ENCODE peak calls at places on chromosomes 13 and 19, in nine cellular contexts. One of them, this sample, is unnamed.

GRCh38 chr13:66102864-66103263 is 1127.3 kb downstream of the PCDH9 start:
- DNase-seq in OCI-LY7: no peak
- DNase-seq in IMR-90: peak; percentile 36
- DNase-seq in GM23248: no peak
- DNase-seq in thoracic aorta: no peak
- DNase-seq in heart right ventricle: no peak
- DNase-seq in CD4-positive, CD25-positive, alpha-beta regulatory T cell: no peak
- DNase-seq in lung: no peak
- DNase-seq in adrenal gland: no peak
- DNase-seq in this sample: no peak

GRCh38 chr19:55146078-55146647 is 2.8 kb downstream of the TNNT1 start:
- DNase-seq in OCI-LY7: peak; percentile 66
- DNase-seq in IMR-90: no peak
- DNase-seq in GM23248: peak; percentile 46
- DNase-seq in thoracic aorta: no peak
- DNase-seq in heart right ventricle: no peak
- DNase-seq in CD4-positive, CD25-positive, alpha-beta regulatory T cell: no peak
- DNase-seq in lung: no peak
- DNase-seq in adrenal gland: no peak
- DNase-seq in this sample: no peak

GRCh38 chr13:91017031-91017668 is 330.3 kb upstream of the MIR17HG start:
- DNase-seq in OCI-LY7: peak; percentile 88
- DNase-seq in IMR-90: peak; percentile 9
- DNase-seq in GM23248: peak; percentile 52
- DNase-seq in thoracic aorta: no peak
- DNase-seq in heart right ventricle: no peak
- DNase-seq in CD4-positive, CD25-positive, alpha-beta regulatory T cell: no peak
- DNase-seq in lung: no peak
- DNase-seq in adrenal gland: no peak
- DNase-seq in this sample: peak; percentile 10

GRCh38 chr13:19587635-19588300 is 26.4 kb upstream of the TPTE2 start:
- DNase-seq in OCI-LY7: peak; percentile 59
- DNase-seq in IMR-90: peak; percentile 52
- DNase-seq in GM23248: peak; percentile 63
- DNase-seq in thoracic aorta: no peak
- DNase-seq in heart right ventricle: peak; percentile 12
- DNase-seq in CD4-positive, CD25-positive, alpha-beta regulatory T cell: peak; percentile 9
- DNase-seq in lung: no peak
- DNase-seq in adrenal gland: no peak
- DNase-seq in this sample: peak; percentile 23

GRCh38 chr19:2775556-2776430 is 7.3 kb downstream of the SGTA start:
- DNase-seq in OCI-LY7: no peak
- DNase-seq in IMR-90: peak; percentile 35
- DNase-seq in GM23248: peak; percentile 35
- DNase-seq in thoracic aorta: no peak
- DNase-seq in heart right ventricle: peak; percentile 85
- DNase-seq in CD4-positive, CD25-positive, alpha-beta regulatory T cell: peak; percentile 48
- DNase-seq in lung: peak; percentile 50
- DNase-seq in adrenal gland: peak; percentile 89
- DNase-seq in this sample: no peak

GRCh38 chr13:24923305-24923640 is 159.3 kb downstream of the RNF17 start:
- DNase-seq in OCI-LY7: peak; percentile 83
- DNase-seq in IMR-90: peak; percentile 75
- DNase-seq in GM23248: peak; percentile 90
- DNase-seq in thoracic aorta: no peak
- DNase-seq in heart right ventricle: peak; percentile 9
- DNase-seq in CD4-positive, CD25-positive, alpha-beta regulatory T cell: no peak
- DNase-seq in lung: no peak
- DNase-seq in adrenal gland: no peak
- DNase-seq in this sample: no peak

GRCh38 chr13:109816112-109816978 is 30.0 kb upstream of the IRS2 start:
- DNase-seq in OCI-LY7: no peak
- DNase-seq in IMR-90: no peak
- DNase-seq in GM23248: peak; percentile 20
- DNase-seq in thoracic aorta: no peak
- DNase-seq in heart right ventricle: no peak
- DNase-seq in CD4-positive, CD25-positive, alpha-beta regulatory T cell: no peak
- DNase-seq in lung: no peak
- DNase-seq in adrenal gland: no peak
- DNase-seq in this sample: no peak

GRCh38 chr13:80359459-80360297 is 18.8 kb upstream of the SPRY2 start:
- DNase-seq in OCI-LY7: no peak
- DNase-seq in IMR-90: no peak
- DNase-seq in GM23248: no peak
- DNase-seq in thoracic aorta: no peak
- DNase-seq in heart right ventricle: peak; percentile 15
- DNase-seq in CD4-positive, CD25-positive, alpha-beta regulatory T cell: no peak
- DNase-seq in lung: no peak
- DNase-seq in adrenal gland: no peak
- DNase-seq in this sample: no peak

GRCh38 chr13:75052616-75053015 is 429.4 kb downstream of the TBC1D4 start:
- DNase-seq in OCI-LY7: no peak
- DNase-seq in IMR-90: no peak
- DNase-seq in GM23248: no peak
- DNase-seq in thoracic aorta: no peak
- DNase-seq in heart right ventricle: no peak
- DNase-seq in CD4-positive, CD25-positive, alpha-beta regulatory T cell: no peak
- DNase-seq in lung: no peak
- DNase-seq in adrenal gland: no peak
- DNase-seq in this sample: no peak

GRCh38 chr13:75050419-75051066 is 431.4 kb downstream of the TBC1D4 start:
- DNase-seq in OCI-LY7: no peak
- DNase-seq in IMR-90: peak; percentile 1
- DNase-seq in GM23248: peak; percentile 25
- DNase-seq in thoracic aorta: no peak
- DNase-seq in heart right ventricle: no peak
- DNase-seq in CD4-positive, CD25-positive, alpha-beta regulatory T cell: no peak
- DNase-seq in lung: no peak
- DNase-seq in adrenal gland: no peak
- DNase-seq in this sample: no peak

GRCh38 chr13:75055296-75055695 is 426.7 kb downstream of the TBC1D4 start:
- DNase-seq in OCI-LY7: no peak
- DNase-seq in IMR-90: no peak
- DNase-seq in GM23248: no peak
- DNase-seq in thoracic aorta: no peak
- DNase-seq in heart right ventricle: no peak
- DNase-seq in CD4-positive, CD25-positive, alpha-beta regulatory T cell: no peak
- DNase-seq in lung: no peak
- DNase-seq in adrenal gland: no peak
- DNase-seq in this sample: peak; percentile 0

DNA sequence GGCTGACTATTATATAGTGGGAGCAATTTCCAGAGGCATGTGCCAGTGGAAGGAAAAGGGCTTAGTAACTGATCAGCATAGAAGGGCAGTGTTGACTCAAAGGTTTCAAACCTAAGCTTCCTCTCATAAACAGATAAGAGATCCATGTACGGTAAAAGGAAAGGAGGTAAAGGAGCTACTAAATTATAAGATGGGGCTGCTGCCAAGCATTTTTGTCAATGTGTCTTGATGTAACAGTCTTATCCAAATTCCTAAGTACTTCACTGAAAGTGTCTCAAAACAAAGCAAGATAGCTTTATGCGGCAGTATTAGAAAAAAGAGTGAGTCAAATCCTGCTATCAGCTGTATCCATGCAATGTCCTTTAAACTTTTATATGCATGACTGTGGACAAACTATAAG is 432.0 kb downstream of the TBC1D4 start:
- DNase-seq in OCI-LY7: no peak
- DNase-seq in IMR-90: no peak
- DNase-seq in GM23248: no peak
- DNase-seq in thoracic aorta: no peak
- DNase-seq in heart right ventricle: no peak
- DNase-seq in CD4-positive, CD25-positive, alpha-beta regulatory T cell: no peak
- DNase-seq in lung: no peak
- DNase-seq in adrenal gland: no peak
- DNase-seq in this sample: no peak
- H3K4me3 ChIP-seq in OCI-LY7: no peak overlapping the region
- H3K4me3 ChIP-seq in IMR-90: no peak overlapping the region
- H3K4me3 ChIP-seq in GM23248: no peak overlapping the region
- H3K4me3 ChIP-seq in thoracic aorta: no peak overlapping the region
- H3K4me3 ChIP-seq in heart right ventricle: no peak overlapping the region
- H3K4me3 ChIP-seq in CD4-positive, CD25-positive, alpha-beta regulatory T cell: no peak overlapping the region
- H3K4me3 ChIP-seq in lung: no peak overlapping the region
- H3K4me3 ChIP-seq in adrenal gland: no peak overlapping the region
- H3K4me3 ChIP-seq in this sample: no peak overlapping the region

DNA sequence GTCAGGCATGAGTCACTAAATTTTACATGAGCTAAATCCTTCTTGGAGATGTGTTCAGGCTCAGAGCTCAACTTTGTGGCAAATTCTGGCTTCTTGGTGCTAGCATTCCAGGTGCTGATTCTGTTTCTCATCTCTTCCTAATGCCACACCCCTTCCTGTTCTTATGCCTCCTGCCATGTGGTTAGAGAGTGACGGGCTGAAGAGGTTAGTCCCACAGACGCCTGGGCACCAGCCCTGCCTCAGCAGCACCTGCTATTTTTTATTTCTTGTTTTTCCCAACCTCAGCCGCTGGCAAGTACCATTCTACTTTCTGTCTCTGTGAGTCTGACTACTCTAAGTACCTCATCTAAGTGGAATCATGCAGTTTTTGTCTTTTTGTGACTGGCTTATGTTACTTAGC is 329.5 kb downstream of the KCNRG start:
- DNase-seq in OCI-LY7: no peak
- DNase-seq in IMR-90: no peak
- DNase-seq in GM23248: no peak
- DNase-seq in thoracic aorta: no peak
- DNase-seq in heart right ventricle: no peak
- DNase-seq in CD4-positive, CD25-positive, alpha-beta regulatory T cell: no peak
- DNase-seq in lung: no peak
- DNase-seq in adrenal gland: no peak
- DNase-seq in this sample: no peak
- H3K4me3 ChIP-seq in OCI-LY7: no peak overlapping the region
- H3K4me3 ChIP-seq in IMR-90: no peak overlapping the region
- H3K4me3 ChIP-seq in GM23248: no peak overlapping the region
- H3K4me3 ChIP-seq in thoracic aorta: no peak overlapping the region
- H3K4me3 ChIP-seq in heart right ventricle: no peak overlapping the region
- H3K4me3 ChIP-seq in CD4-positive, CD25-positive, alpha-beta regulatory T cell: no peak overlapping the region
- H3K4me3 ChIP-seq in lung: no peak overlapping the region
- H3K4me3 ChIP-seq in adrenal gland: no peak overlapping the region
- H3K4me3 ChIP-seq in this sample: no peak overlapping the region

GRCh38 chr19:49338023-49338677 is 2.9 kb downstream of the CD37 start:
- DNase-seq in OCI-LY7: peak; percentile 69
- DNase-seq in IMR-90: no peak
- DNase-seq in GM23248: no peak
- DNase-seq in thoracic aorta: no peak
- DNase-seq in heart right ventricle: no peak
- DNase-seq in CD4-positive, CD25-positive, alpha-beta regulatory T cell: no peak
- DNase-seq in lung: no peak
- DNase-seq in adrenal gland: peak; percentile 50
- DNase-seq in this sample: no peak

GRCh38 chr19:49335071-49335783 is at the start of gene CD37:
- DNase-seq in OCI-LY7: peak; percentile 82
- DNase-seq in IMR-90: no peak
- DNase-seq in GM23248: no peak
- DNase-seq in thoracic aorta: no peak
- DNase-seq in heart right ventricle: no peak
- DNase-seq in CD4-positive, CD25-positive, alpha-beta regulatory T cell: peak; percentile 25
- DNase-seq in lung: no peak
- DNase-seq in adrenal gland: peak; percentile 53
- DNase-seq in this sample: peak; percentile 71

GRCh38 chr19:49336482-49337266 is 1.5 kb downstream of the CD37 start:
- DNase-seq in OCI-LY7: no peak
- DNase-seq in IMR-90: no peak
- DNase-seq in GM23248: no peak
- DNase-seq in thoracic aorta: no peak
- DNase-seq in heart right ventricle: no peak
- DNase-seq in CD4-positive, CD25-positive, alpha-beta regulatory T cell: no peak
- DNase-seq in lung: no peak
- DNase-seq in adrenal gland: peak; percentile 46
- DNase-seq in this sample: no peak

GRCh38 chr19:49337267-49338022 is 2.2 kb downstream of the CD37 start:
- DNase-seq in OCI-LY7: no peak
- DNase-seq in IMR-90: no peak
- DNase-seq in GM23248: no peak
- DNase-seq in thoracic aorta: no peak
- DNase-seq in heart right ventricle: no peak
- DNase-seq in CD4-positive, CD25-positive, alpha-beta regulatory T cell: no peak
- DNase-seq in lung: no peak
- DNase-seq in adrenal gland: peak; percentile 31
- DNase-seq in this sample: no peak

DNA sequence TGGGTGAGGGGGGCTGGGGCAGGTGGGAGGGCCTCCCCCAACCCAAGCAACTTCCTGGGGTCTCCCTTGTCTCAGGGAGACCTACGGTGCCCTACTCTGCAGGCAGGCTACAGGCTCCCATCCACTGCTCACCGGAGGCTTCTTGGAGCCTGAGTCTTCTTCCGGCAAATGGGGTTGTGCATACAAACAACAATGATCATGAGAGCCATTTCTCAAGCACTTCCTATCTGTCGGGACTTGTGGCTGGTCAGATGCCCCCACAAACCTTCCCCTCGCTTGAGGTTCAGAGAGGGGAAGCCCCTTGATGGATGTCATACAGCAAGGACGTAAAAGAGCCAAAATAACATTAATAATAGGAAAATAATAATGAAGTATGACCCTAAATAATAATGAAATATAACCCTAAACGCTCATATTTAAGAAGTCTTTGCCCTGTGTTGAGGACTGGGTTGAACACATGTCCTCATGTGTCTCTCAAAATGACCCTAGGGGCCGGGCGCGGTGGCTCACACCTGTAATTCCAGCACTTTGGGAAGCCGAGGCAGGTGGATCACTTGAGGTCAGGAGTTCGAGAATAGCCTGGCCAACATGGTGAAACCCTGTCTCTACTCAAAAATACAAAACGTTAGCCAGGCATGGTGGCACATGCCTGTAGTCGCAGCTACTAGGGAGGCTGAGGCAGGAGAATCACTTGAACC is 727 bp downstream of the CD37 start:
- DNase-seq in OCI-LY7: peak; percentile 70
- DNase-seq in IMR-90: no peak
- DNase-seq in GM23248: no peak
- DNase-seq in thoracic aorta: no peak
- DNase-seq in heart right ventricle: no peak
- DNase-seq in CD4-positive, CD25-positive, alpha-beta regulatory T cell: no peak
- DNase-seq in lung: no peak
- DNase-seq in adrenal gland: peak; percentile 15
- DNase-seq in this sample: no peak
- H3K4me3 ChIP-seq in OCI-LY7: peak overlapping the region; percentile 76
- H3K4me3 ChIP-seq in IMR-90: no peak overlapping the region
- H3K4me3 ChIP-seq in GM23248: no peak overlapping the region
- H3K4me3 ChIP-seq in thoracic aorta: peak overlapping the region; percentile 66
- H3K4me3 ChIP-seq in heart right ventricle: peak overlapping the region; percentile 13
- H3K4me3 ChIP-seq in CD4-positive, CD25-positive, alpha-beta regulatory T cell: peak overlapping the region; percentile 97
- H3K4me3 ChIP-seq in lung: peak overlapping the region; percentile 8
- H3K4me3 ChIP-seq in adrenal gland: no peak overlapping the region
- H3K4me3 ChIP-seq in this sample: peak overlapping the region; percentile 91

GRCh38 chr13:27007166-27007565 is 164.4 kb downstream of the USP12 start:
- DNase-seq in OCI-LY7: no peak
- DNase-seq in IMR-90: no peak
- DNase-seq in GM23248: no peak
- DNase-seq in thoracic aorta: no peak
- DNase-seq in heart right ventricle: no peak
- DNase-seq in CD4-positive, CD25-positive, alpha-beta regulatory T cell: no peak
- DNase-seq in lung: no peak
- DNase-seq in adrenal gland: peak; percentile 44
- DNase-seq in this sample: no peak
- H3K4me3 ChIP-seq in OCI-LY7: no peak overlapping the region
- H3K4me3 ChIP-seq in IMR-90: no peak overlapping the region
- H3K4me3 ChIP-seq in GM23248: peak overlapping the region; percentile 72
- H3K4me3 ChIP-seq in thoracic aorta: peak overlapping the region; percentile 72
- H3K4me3 ChIP-seq in heart right ventricle: peak overlapping the region; percentile 32
- H3K4me3 ChIP-seq in CD4-positive, CD25-positive, alpha-beta regulatory T cell: no peak overlapping the region
- H3K4me3 ChIP-seq in lung: no peak overlapping the region
- H3K4me3 ChIP-seq in adrenal gland: no peak overlapping the region
- H3K4me3 ChIP-seq in this sample: no peak overlapping the region

This sample was measured in GM06990.